ENCODE peak calls at places on chromosomes 3 and 15, in eight cellular contexts. E, N, V, A, J, U, Y and B are unnamed samples.

GRCh38 chr3:69458798-69459197 is 72.9 kb upstream of the FRMD4B start:
- DNase-seq in E (no peak), N (no peak), V (no peak), A (no peak), J (no peak), U (no peak), Y (no peak), B (no peak)

GRCh38 chr3:78887029-78887428 is 880.8 kb downstream of the ROBO1 start:
- DNase-seq in E (no peak), N (no peak), V (no peak), A (no peak), J (peak; percentile 62), U (no peak), Y (no peak), B (no peak)

GRCh38 chr3:48299746-48300361 is 33.6 kb downstream of the SPINK8 start:
- DNase-seq in E (no peak), N (no peak), V (no peak), A (no peak), J (no peak), U (no peak), Y (no peak), B (no peak)

GRCh38 chr3:133426721-133427120 is 26.9 kb downstream of the BFSP2 start:
- DNase-seq in E (no peak), N (no peak), V (no peak), A (no peak), J (peak; percentile 55), U (no peak), Y (no peak), B (no peak)

GRCh38 chr3:149314807-149315578 is 18.4 kb downstream of the TM4SF18 start:
- DNase-seq in E (no peak), N (no peak), V (no peak), A (no peak), J (peak; percentile 89), U (no peak), Y (no peak), B (no peak)

GRCh38 chr15:78751602-78751979 is 59.7 kb downstream of the ADAMTS7 start:
- DNase-seq in E (no peak), N (no peak), V (peak; percentile 39), A (no peak), J (no peak), U (no peak), Y (no peak), B (no peak)

GRCh38 chr15:74202461-74203401 is at the start of gene STRA6:
- DNase-seq in E (no peak), N (peak; percentile 77), V (peak; percentile 51), A (no peak), J (peak; percentile 35), U (no peak), Y (peak; percentile 95), B (peak; percentile 83)

GRCh38 chr15:37585966-37586656 is 348.3 kb upstream of the TMCO5A start:
- DNase-seq in E (no peak), N (no peak), V (no peak), A (no peak), J (peak; percentile 28), U (no peak), Y (no peak), B (no peak)

GRCh38 chr15:50675524-50676144 is 11.0 kb downstream of the TRPM7 start:
- DNase-seq in E (no peak), N (no peak), V (no peak), A (no peak), J (peak; percentile 64), U (no peak), Y (peak; percentile 30), B (no peak)

DNA sequence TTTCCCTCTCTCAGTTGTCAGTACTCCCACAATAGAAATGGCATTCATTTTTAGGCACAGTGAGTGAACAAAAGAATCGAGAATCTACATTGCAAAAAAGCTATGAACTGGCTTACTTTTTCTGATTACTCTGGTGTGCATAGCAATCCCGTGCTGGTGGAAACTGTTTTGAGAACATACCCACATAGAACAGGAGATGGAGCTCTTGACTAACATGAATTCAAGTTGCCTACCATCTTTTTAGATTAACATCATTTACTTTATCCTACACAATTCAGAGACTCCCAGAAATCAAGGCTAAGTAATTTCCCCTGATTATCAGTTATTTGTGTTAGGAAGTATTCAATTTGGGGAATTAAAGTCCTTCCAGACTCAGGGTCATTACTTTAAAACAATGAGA is 326.6 kb downstream of the ARPP21 start:
- DNase-seq in E (no peak), N (peak; percentile 47), V (no peak), A (no peak), J (peak; percentile 67), U (no peak), Y (peak; percentile 68), B (no peak)
- TF ChIP-seq CTCF in E (peak; percentile 71), N (peak; percentile 70), V (no peak), A (peak; percentile 56), J (peak; percentile 50), U (no peak), Y (peak; percentile 75), B (peak; percentile 81)

GRCh38 chr3:54969652-54970051 is 41.8 kb upstream of the LRTM1 start:
- DNase-seq in E (no peak), N (no peak), V (no peak), A (no peak), J (no peak), U (no peak), Y (no peak), B (no peak)
- TF ChIP-seq CTCF in E (no peak), N (no peak), V (no peak), A (no peak), J (no peak), U (no peak), Y (no peak), B (no peak)

GRCh38 chr3:83968386-83968785 is 990.4 kb upstream of the CADM2 start:
- DNase-seq in E (no peak), N (no peak), V (no peak), A (no peak), J (no peak), U (no peak), Y (no peak), B (no peak)
- TF ChIP-seq CTCF in E (no peak), N (peak; percentile 16), V (no peak), A (no peak), J (no peak), U (no peak), Y (peak; percentile 29), B (no peak)

GRCh38 chr15:77617507-77618285 is 15.0 kb downstream of the LINGO1 start:
- DNase-seq in E (no peak), N (no peak), V (no peak), A (no peak), J (no peak), U (no peak), Y (peak; percentile 66), B (no peak)
- TF ChIP-seq CTCF in E (peak; percentile 53), N (peak; percentile 51), V (no peak), A (no peak), J (peak; percentile 39), U (no peak), Y (peak; percentile 86), B (peak; percentile 58)